ENCODE peak calls at places on chromosomes 6 and 20, in seven cellular contexts. L is heart right ventricle, F is adrenal gland, E is right atrium auricular region, V is GM23338, O is cardiac muscle cell, Q is DND-41. W is an unnamed sample. For H3K4me1, the result is how much of the 10 kb centered on the place peaks cover.

GRCh38 chr6:1127129-1127528 is 184.8 kb upstream of the FOXQ1 start:
- DNase-seq in Q (no peak), F (no peak), E (no peak), L (no peak), O (no peak), V (no peak), W (no peak)

GRCh38 chr20:6231551-6231950 is 108.7 kb upstream of the FERMT1 start:
- DNase-seq in V (no peak), Q (no peak), E (no peak), L (no peak), O (no peak), F (no peak), W (no peak)

GRCh38 chr6:112906737-112907136 is 559.6 kb downstream of the RFPL4B start:
- DNase-seq in E (no peak), V (no peak), F (no peak), O (peak), L (no peak), Q (no peak), W (no peak)

GRCh38 chr20:607476-607875 is 2.6 kb downstream of the TCF15 start:
- DNase-seq in L (peak), E (no peak), Q (no peak), V (no peak), F (no peak), O (no peak), W (no peak)

GRCh38 chr6:85591207-85591606 is 2.5 kb downstream of the SNX14 start:
- DNase-seq in O (no peak), V (no peak), E (no peak), F (no peak), L (no peak), Q (no peak), W (no peak)

GRCh38 chr6:4665489-4666417 is 110.5 kb upstream of the CDYL start:
- DNase-seq in Q (no peak), V (no peak), L (no peak), O (no peak), F (no peak), E (no peak), W (no peak)

GRCh38 chr6:20416567-20417345 is 15.1 kb downstream of the E2F3 start:
- DNase-seq in E (no peak), L (no peak), F (no peak), V (no peak), O (no peak), Q (no peak), W (no peak)

GRCh38 chr20:47337413-47337812 is 19.1 kb downstream of the ZMYND8 start:
- DNase-seq in E (no peak), F (no peak), Q (no peak), L (no peak), O (no peak), V (no peak), W (no peak)

GRCh38 chr20:5719861-5720401 is 30.3 kb upstream of the SHLD1 start:
- DNase-seq in O (no peak), E (no peak), F (peak), V (no peak), Q (no peak), L (no peak), W (peak)

GRCh38 chr20:47118641-47119040 is 224.0 kb downstream of the EYA2 start:
- DNase-seq in V (no peak), L (no peak), Q (no peak), E (no peak), O (no peak), F (no peak), W (no peak)

GRCh38 chr20:7665311-7665863 is 274.9 kb downstream of the HAO1 start:
- DNase-seq in F (no peak), L (no peak), E (no peak), O (no peak), Q (no peak), V (no peak), W (no peak)

GRCh38 chr6:75824160-75824559 is 75.1 kb downstream of the MYO6 start:
- DNase-seq in V (no peak), F (no peak), O (no peak), E (no peak), L (no peak), Q (no peak), W (no peak)

GRCh38 chr6:146312606-146313005 is 231.0 kb upstream of the RAB32 start:
- DNase-seq in F (no peak), V (no peak), Q (no peak), E (no peak), L (no peak), O (no peak), W (no peak)
- H3K4me3 ChIP-seq in F (no peak), V (no peak), Q (no peak), E (no peak), L (no peak), O (no peak), W (no peak)

DNA sequence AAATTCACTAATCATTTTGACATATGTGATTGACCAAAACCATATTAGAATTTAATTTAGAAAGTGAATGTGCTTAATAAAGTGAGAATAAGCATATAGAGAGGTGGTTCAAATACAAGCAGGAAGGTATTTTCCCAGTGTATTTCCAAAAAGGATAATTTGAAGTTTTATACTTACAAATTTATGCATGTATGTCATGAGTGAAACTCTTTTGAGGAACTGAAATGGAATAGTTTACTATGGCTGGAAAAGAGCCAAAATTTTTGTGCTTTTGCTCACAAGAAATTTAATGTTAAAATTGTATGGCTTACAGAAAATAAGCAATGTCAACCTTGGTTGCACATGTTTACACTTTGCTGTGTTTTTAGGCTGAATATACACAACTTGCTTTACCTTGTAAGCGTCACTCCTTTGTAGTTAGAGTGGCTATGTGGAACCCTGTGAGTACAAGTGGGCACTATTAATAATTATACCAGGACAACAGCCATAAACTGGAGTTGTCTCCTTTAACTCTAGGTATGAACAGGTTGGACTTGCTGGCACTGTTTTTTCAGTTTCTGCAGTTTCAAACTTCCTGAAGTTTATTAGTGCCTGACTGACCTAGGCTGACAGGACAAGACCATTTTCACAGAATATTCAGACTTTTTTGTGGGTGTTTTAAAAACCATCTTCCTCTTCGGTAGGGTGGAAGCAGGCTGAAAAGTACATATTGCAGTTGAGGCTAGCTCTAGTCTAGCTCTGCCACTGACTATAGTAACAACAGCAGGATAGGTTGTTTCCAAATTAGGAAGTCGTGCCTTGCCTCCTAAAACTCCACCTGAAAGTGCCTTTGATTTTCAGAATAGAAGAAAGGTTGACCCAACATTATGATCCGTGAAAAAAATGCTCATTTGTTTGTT is 6.0 kb downstream of the AFDN start:
- DNase-seq in F (no peak), V (no peak), O (no peak), Q (no peak), L (no peak), E (no peak), W (no peak)
- H3K4me1 ChIP-seq in F (under half), V (under half), O (half or more), Q (under half), L (half or more), E (under half), W (under half)

GRCh38 chr6:151293621-151294020 is 53.9 kb downstream of the AKAP12 start:
- DNase-seq in F (no peak), L (no peak), V (no peak), Q (no peak), O (no peak), E (no peak), W (no peak)
- H3K27ac ChIP-seq in F (peak), L (no peak), V (no peak), Q (no peak), O (no peak), E (no peak), W (no peak)

DNA sequence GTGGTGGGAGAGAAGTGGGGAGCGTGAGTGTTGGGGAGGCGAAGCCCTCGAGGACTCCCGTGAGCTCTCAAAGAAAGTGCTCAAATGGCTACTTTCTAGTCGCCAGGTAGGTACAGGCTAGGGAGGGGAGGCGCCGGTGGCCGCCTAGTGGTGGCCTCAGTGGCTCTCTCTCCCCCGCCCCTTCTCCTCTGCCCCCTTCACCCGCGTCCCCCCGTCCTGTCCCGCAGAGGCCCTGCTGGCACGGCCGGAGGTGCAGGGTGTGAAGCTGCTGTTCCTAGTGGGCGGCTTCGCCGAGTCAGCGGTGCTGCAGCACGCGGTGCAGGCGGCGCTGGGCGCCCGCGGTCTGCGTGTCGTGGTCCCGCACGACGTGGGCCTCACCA is 16.3 kb downstream of the ADISSP start:
- DNase-seq in O (no peak), E (no peak), V (peak), Q (no peak), F (no peak), L (no peak), W (no peak)
- H3K4me3 ChIP-seq in O (peak), E (peak), V (peak), Q (no peak), F (peak), L (peak), W (peak)

GRCh38 chr20:36096404-36096799 is 58.1 kb upstream of the EPB41L1 start:
- DNase-seq in V (no peak), L (no peak), Q (no peak), F (no peak), O (no peak), E (no peak), W (no peak)
- H3K4me1 ChIP-seq in V (under half), L (under half), Q (under half), F (under half), O (under half), E (under half), W (half or more)